ENCODE peak calls at places on chromosomes 2 and 18, in four cellular contexts. B, N, Y and F are unnamed samples.

GRCh38 chr2:160305081-160305750 is 105.1 kb upstream of the ITGB6 start:
- DNase-seq in N (no peak), Y (peak), B (no peak), F (no peak)

GRCh38 chr18:57791911-57792310 is 11.2 kb downstream of the ATP8B1 start:
- DNase-seq in N (no peak), B (no peak), Y (no peak), F (no peak)

GRCh38 chr18:77478619-77479018 is 229.0 kb downstream of the GALR1 start:
- DNase-seq in N (no peak), B (no peak), Y (no peak), F (peak)

GRCh38 chr2:187658952-187659525 is 104.8 kb upstream of the TFPI start:
- DNase-seq in N (no peak), B (no peak), Y (peak), F (no peak)

GRCh38 chr2:133444411-133444934 is 123.8 kb downstream of the NCKAP5 start:
- DNase-seq in Y (no peak), N (no peak), B (no peak), F (no peak)

GRCh38 chr18:79567481-79568147 is 112.0 kb upstream of the CTDP1 start:
- DNase-seq in N (peak), Y (peak), B (peak), F (no peak)

GRCh38 chr18:8794133-8794986 is 89.0 kb downstream of the MTCL1 start:
- DNase-seq in N (no peak), B (no peak), Y (peak), F (no peak)

GRCh38 chr2:142040554-142040953 is 90.3 kb downstream of the LRP1B start:
- DNase-seq in N (no peak), B (no peak), Y (no peak), F (no peak)

GRCh38 chr2:218743072-218743471 is 32.4 kb downstream of the TTLL4 start:
- DNase-seq in B (no peak), Y (no peak), N (no peak), F (no peak)

GRCh38 chr18:62505669-62506494 is 16.9 kb upstream of the ZCCHC2 start:
- DNase-seq in N (no peak), Y (no peak), B (peak), F (no peak)

GRCh38 chr2:26245810-26246209 is 1.1 kb downstream of the HADHB start:
- DNase-seq in N (no peak), B (no peak), Y (peak), F (no peak)

GRCh38 chr18:31101148-31102019 is 837 bp downstream of the DSC2 start:
- DNase-seq in Y (no peak), B (peak), N (peak), F (peak)

GRCh38 chr2:4368907-4369306 is 665.5 kb downstream of the DCDC2C start:
- DNase-seq in N (no peak), Y (no peak), B (no peak), F (no peak)

GRCh38 chr2:239602290-239603282 is 201.8 kb upstream of the HDAC4 start:
- DNase-seq in Y (no peak), B (peak), N (no peak), F (peak)

GRCh38 chr2:223477318-223477717 is 124.8 kb downstream of the SCG2 start:
- DNase-seq in B (no peak), Y (no peak), N (no peak), F (no peak)

GRCh38 chr2:18167871-18168270 is 289.4 kb downstream of the KCNS3 start:
- DNase-seq in N (no peak), Y (no peak), B (no peak), F (no peak)

GRCh38 chr2:191950132-191950885 is 103.4 kb upstream of the CAVIN2 start:
- DNase-seq in N (no peak), Y (peak), B (no peak), F (no peak)

GRCh38 chr2:241048149-241048948 is 49.9 kb downstream of the SNED1 start:
- DNase-seq in Y (no peak), N (no peak), B (no peak), F (no peak)

GRCh38 chr2:55136138-55136541 is 85.9 kb upstream of the RTN4 start:
- DNase-seq in Y (no peak), N (no peak), B (no peak), F (no peak)

GRCh38 chr2:106866636-106867035 is 19.3 kb downstream of the ST6GAL2 start:
- DNase-seq in B (no peak), Y (no peak), N (no peak), F (no peak)

GRCh38 chr2:117763806-117764205 is 50.7 kb upstream of the DDX18 start:
- DNase-seq in N (no peak), Y (no peak), B (no peak), F (no peak)
- TF ChIP-seq POLR2A in N (no peak), Y (no peak), B (no peak), F (no peak)

DNA sequence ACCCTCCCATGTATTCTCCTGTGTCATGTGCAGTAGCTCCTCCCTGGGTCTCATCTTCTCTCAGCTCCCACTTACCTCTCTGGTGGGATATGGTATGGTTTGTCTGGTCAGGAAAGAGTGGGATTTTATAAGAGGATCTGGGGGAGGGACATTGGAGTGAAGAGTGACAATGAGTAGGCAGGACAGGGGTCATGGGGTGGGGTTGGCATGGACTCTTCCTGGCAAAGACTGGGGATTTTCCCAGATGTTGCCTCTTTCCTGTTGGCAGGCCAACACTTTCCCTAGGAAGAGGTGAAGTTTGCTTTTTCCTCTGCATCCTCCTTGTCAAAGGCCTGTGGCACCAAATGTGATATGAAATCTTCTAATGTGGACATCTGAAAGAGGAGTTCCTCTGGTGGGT is at the start of gene REG3A:
- DNase-seq in Y (no peak), N (no peak), B (no peak), F (no peak)
- TF ChIP-seq POLR2A in Y (no peak), N (no peak), B (no peak), F (no peak)

GRCh38 chr2:230471074-230471473 is 55.1 kb downstream of the SP100 start:
- DNase-seq in N (no peak), B (no peak), Y (no peak), F (no peak)

GRCh38 chr2:230472619-230473018 is 56.6 kb downstream of the SP100 start:
- DNase-seq in Y (peak), N (no peak), B (no peak), F (no peak)

GRCh38 chr2:230475143-230475542 is 59.1 kb downstream of the SP100 start:
- DNase-seq in B (no peak), N (no peak), Y (no peak), F (no peak)

DNA sequence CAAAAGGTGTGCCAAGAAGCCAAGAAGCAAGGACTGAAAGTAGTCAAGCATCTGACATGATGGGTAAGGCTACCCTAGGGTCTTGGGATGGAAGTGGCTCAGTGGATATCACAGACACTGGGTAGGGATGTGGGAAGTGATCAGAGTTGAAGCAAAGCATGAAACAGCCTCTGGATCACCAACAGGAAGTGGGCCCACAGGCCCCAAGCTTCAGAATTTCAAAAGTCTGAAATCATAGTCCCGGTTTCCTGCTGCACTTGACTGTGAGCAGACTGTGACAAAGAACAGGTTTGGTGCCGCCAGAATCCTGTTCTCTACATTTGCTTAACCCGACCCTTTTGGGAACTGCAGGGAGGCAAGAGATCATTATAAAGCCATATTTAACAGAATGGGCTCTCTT is 57.4 kb downstream of the SP100 start:
- DNase-seq in Y (no peak), B (no peak), N (no peak), F (no peak)
- TF ChIP-seq POLR2A in Y (no peak), B (no peak), N (no peak), F (no peak)

GRCh38 chr18:29154758-29155725 is 978.1 kb upstream of the CDH2 start:
- DNase-seq in N (no peak), Y (peak), B (no peak), F (no peak)
- TF ChIP-seq POLR2A in N (no peak), Y (no peak), B (no peak), F (no peak)

GRCh38 chr2:38246105-38246504 is 131.0 kb downstream of the ATL2 start:
- DNase-seq in B (no peak), Y (no peak), N (no peak), F (no peak)

GRCh38 chr2:38243186-38243890 is 133.7 kb downstream of the ATL2 start:
- DNase-seq in Y (no peak), B (no peak), N (no peak), F (no peak)

GRCh38 chr2:38248246-38248645 is 128.8 kb downstream of the ATL2 start:
- DNase-seq in Y (no peak), N (no peak), B (no peak), F (no peak)

GRCh38 chr2:38244306-38244705 is 132.8 kb downstream of the ATL2 start:
- DNase-seq in N (no peak), Y (no peak), B (no peak), F (no peak)

DNA sequence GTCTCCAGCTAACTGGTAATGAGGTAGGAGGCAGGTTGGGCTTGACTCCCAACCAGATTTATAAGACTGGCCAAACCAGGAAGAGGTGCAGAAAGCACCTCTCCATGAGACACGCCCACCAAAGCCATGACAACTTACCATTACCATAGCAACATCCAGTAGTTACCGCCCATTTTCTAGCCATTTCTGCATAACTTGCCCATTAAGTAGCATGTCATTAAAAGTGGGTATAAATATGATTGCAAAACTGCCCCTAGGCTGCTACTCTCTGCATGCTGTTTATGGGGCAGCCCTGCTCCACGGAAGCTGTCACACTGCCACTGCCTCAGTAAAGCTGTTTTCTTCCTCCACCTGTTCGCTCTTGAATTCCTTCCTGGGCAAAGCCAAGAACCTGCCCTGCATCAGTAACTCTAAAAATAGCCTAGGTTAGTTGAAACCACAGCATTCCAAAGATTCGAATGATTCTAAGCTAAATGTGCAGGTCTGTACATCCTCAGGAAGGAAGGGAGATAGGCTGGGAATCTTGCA is 131.9 kb downstream of the ATL2 start:
- DNase-seq in B (no peak), Y (peak), N (no peak), F (no peak)
- TF ChIP-seq POLR2A in B (no peak), Y (no peak), N (no peak), F (no peak)

GRCh38 chr2:168729455-168729854 is 73.0 kb upstream of the NOSTRIN start:
- DNase-seq in B (no peak), Y (no peak), N (no peak), F (no peak)

GRCh38 chr2:168730391-168730790 is 72.0 kb upstream of the NOSTRIN start:
- DNase-seq in B (no peak), N (no peak), Y (peak), F (no peak)

GRCh38 chr2:168732506-168732905 is 69.9 kb upstream of the NOSTRIN start:
- DNase-seq in B (no peak), Y (no peak), N (no peak), F (no peak)

GRCh38 chr2:168731550-168732128 is 70.8 kb upstream of the NOSTRIN start:
- DNase-seq in N (no peak), Y (no peak), B (no peak), F (no peak)

GRCh38 chr2:168731002-168731401 is 71.4 kb upstream of the NOSTRIN start:
- DNase-seq in Y (no peak), N (no peak), B (no peak), F (no peak)
- TF ChIP-seq POLR2A in Y (no peak), N (no peak), B (no peak), F (no peak)

DNA sequence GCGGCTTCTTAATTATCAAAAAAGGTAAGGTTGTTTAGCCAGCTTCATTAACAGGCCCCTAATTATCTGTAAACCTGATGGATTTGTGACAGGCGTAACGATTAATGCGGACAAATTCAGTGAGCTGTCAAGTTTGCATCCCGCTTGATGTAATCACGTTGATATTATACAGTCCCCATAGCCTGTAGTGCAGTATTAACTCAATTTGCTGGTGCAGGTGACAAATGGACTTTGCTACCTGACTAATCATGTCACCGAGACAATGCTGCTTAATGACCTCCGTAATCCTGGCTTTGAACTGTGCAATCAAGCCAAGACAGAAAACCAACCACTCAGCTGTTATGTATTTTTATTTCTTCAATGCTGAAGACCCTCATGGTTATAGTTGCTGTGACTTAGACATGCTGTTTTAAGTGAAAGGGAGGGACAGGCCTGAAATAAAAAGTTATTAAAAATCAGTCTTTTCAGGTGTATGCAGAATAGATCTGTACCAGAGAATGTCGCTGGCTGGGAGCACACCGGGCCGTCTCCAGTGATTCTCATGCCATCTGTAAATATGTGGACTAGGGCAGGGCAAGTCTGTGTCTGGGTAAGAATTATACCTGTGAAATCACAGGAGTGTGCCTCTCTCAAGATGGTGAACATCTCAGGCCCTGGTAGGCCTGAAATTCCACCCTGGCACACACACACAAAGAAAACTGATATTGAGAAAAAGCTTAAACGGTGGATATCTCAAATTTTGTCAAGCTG is 4.3 kb downstream of the TSHZ1 start:
- DNase-seq in N (no peak), Y (no peak), B (no peak), F (no peak)
- TF ChIP-seq POLR2A in N (no peak), Y (no peak), B (no peak), F (no peak)

GRCh38 chr2:173028671-173029070 is 47.0 kb upstream of the MAP3K20 start:
- DNase-seq in N (no peak), B (no peak), Y (peak), F (no peak)

GRCh38 chr2:173027181-173028128 is 48.2 kb upstream of the MAP3K20 start:
- DNase-seq in B (no peak), Y (peak), N (no peak), F (peak)

GRCh38 chr2:173030541-173031485 is 44.8 kb upstream of the MAP3K20 start:
- DNase-seq in Y (no peak), N (no peak), B (no peak), F (no peak)

GRCh38 chr2:173032032-173032431 is 43.6 kb upstream of the MAP3K20 start:
- DNase-seq in N (no peak), B (no peak), Y (no peak), F (no peak)

GRCh38 chr2:173028141-173028540 is 47.5 kb upstream of the MAP3K20 start:
- DNase-seq in Y (no peak), N (no peak), B (no peak), F (no peak)
- TF ChIP-seq POLR2A in Y (no peak), N (no peak), B (no peak), F (no peak)